ENCODE peak calls at places on chromosomes 3 and 15, in five cellular contexts. H, O, R, Y and D are unnamed samples.

GRCh38 chr15:86852741-86853140 is 773.1 kb downstream of the AGBL1 start:
- DNase-seq in Y (no peak), H (no peak), O (peak), R (no peak), D (no peak)

GRCh38 chr3:154225536-154225935 is 98.8 kb downstream of the DHX36 start:
- DNase-seq in Y (no peak), H (no peak), R (no peak), O (no peak), D (no peak)

GRCh38 chr3:81291586-81291985 is 469.9 kb downstream of the GBE1 start:
- DNase-seq in Y (no peak), O (no peak), R (no peak), H (no peak), D (no peak)

GRCh38 chr15:70560617-70561328 is 202.6 kb downstream of the UACA start:
- DNase-seq in Y (no peak), O (no peak), R (no peak), H (no peak), D (no peak)

GRCh38 chr3:59483191-59483590 is 433.4 kb upstream of the CFAP20DC start:
- DNase-seq in R (no peak), O (no peak), Y (no peak), H (no peak), D (no peak)

GRCh38 chr3:197736010-197736490 is 654 bp downstream of the RUBCN start:
- DNase-seq in O (peak), Y (peak), H (no peak), R (no peak), D (no peak)

GRCh38 chr3:82163907-82164520 is 402.6 kb upstream of the GBE1 start:
- DNase-seq in O (peak), H (no peak), R (peak), Y (no peak), D (no peak)

GRCh38 chr3:28586325-28586724 is 237.7 kb upstream of the AZI2 start:
- DNase-seq in H (no peak), O (peak), Y (no peak), R (no peak), D (no peak)

GRCh38 chr3:11118181-11118682 is 36.1 kb upstream of the HRH1 start:
- DNase-seq in H (no peak), Y (no peak), O (peak), R (peak), D (no peak)

GRCh38 chr15:72358532-72359180 is 17.2 kb downstream of the HEXA start:
- DNase-seq in Y (no peak), O (peak), H (peak), R (peak), D (peak)

GRCh38 chr3:15934389-15935195 is 136.8 kb upstream of the ANKRD28 start:
- DNase-seq in Y (no peak), H (no peak), O (no peak), R (peak), D (no peak)

GRCh38 chr3:155876037-155876436 is 5.6 kb downstream of the GMPS start:
- DNase-seq in Y (no peak), O (peak), H (no peak), R (no peak), D (no peak)

GRCh38 chr15:77347197-77347596 is 72.7 kb downstream of the PEAK1 start:
- DNase-seq in Y (no peak), R (no peak), O (no peak), H (no peak), D (no peak)

GRCh38 chr15:58771621-58772235 is 626 bp downstream of the MINDY2 start:
- DNase-seq in H (no peak), O (peak), R (no peak), Y (peak), D (no peak)
- TF ChIP-seq CTCF in H (no peak), O (no peak), R (no peak), Y (no peak), D (no peak)

DNA sequence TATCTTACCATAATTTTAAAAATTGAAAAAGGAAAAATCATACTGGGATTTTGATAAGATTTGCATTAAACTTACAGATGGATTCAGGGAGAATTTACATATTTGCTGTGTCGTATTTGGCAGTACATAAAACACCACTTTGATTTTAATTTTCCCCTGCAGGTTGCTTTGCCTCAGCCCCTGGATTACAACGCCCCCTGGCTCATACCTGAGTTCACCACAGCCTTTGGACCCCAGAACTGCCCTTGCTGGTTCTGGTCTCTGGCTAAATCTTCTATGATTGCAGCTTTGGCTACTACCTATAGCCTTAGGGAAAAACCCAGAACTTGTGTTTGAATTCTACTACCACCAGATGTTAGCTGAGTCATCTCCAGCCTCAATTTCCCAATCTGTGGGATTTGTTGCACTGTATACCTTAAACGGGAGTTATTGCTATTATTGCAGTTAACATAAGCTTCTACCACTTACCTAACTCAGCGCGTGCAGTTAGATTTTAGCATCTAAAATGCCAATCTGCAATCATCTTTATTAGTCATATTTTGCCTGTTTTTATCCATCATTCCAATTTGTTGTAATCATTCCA is 315.7 kb upstream of the GADL1 start:
- DNase-seq in H (no peak), O (peak), Y (no peak), R (no peak), D (no peak)
- TF ChIP-seq CTCF in H (no peak), O (no peak), Y (no peak), R (peak), D (peak)

DNA sequence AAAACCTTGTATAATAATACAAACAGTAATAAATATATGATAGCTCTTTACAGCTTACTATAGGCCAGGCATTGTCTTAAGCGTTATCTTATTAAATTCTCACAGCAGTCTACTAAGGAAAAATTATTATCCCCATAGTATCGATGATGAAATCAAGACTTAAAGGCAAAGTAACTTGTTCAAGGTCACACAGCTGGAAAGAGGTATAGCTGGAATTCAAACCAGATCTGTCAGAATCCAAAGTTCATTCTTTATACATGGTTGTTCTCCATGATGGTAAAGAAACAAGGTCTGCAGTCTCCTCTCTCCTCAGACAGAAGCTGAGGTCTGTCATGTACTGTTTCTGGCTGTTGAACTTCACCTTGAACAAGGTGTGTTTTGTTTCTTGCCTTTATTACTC is 15.4 kb upstream of the SLC22A13 start:
- DNase-seq in Y (no peak), R (no peak), O (no peak), H (no peak), D (no peak)
- TF ChIP-seq CTCF in Y (no peak), R (no peak), O (no peak), H (no peak), D (no peak)

DNA sequence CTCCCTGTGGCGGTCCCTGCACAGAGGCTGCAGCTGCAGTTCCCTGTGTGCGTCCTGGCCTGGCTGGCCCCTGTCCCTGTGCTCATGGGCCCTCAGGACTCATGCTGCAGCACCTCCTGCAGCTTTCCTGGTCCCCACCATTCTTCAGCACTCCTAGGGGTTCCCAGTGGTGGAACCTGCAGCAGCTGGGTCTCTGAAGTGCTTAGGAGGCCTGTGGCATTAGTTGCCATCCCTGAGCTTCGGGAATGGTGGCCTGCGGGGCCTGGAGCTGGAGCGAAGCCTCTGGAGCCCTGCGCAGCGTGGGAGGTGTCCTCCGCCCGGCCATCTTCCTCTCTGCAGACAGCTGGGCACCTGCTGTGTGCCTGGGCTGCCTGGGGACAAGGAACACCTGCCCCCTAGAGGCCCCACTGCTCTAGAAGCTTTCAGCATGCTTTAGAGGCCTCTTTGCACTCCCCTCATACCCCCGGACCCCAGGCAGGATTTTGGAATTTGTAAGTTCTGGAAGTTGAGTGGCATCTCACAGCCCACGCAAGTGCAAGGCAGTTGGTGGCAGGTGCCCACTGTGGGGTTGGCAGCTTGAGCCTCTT is 13.1 kb downstream of the PLXNA1 start:
- DNase-seq in R (no peak), H (no peak), Y (no peak), O (no peak), D (no peak)
- TF ChIP-seq CTCF in R (peak), H (no peak), Y (no peak), O (peak), D (peak)

DNA sequence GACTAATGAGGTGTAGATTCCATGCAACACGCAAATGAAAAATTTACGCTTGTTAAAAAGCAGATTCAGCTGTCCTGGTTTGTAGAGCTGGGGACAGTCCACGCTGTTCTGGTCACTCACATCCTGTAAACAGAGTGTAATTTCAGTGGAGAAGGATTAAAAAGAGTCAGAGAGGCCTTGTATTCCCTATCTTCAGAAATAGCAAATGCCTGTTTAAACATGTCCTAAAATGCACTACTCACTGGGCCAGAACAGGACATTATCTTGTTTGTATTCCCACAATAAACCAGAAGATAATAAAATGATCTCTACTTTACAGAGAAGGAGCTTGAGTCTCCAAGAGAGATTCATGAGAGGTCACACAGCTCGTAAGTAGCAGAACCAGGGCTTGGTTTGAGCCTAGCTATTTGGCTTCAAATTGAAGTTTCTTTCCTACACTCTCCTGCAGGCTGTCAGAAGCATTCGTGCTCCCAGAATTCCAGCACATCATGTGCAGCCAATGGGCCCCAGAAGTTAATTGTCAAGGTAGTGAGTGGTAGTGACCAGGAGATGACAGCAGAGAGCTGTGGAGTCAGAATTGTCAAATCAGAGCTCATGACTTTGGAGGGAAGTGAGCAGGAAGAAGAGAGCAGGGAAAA is 242.5 kb downstream of the ATP8B4 start:
- DNase-seq in Y (no peak), O (peak), R (no peak), H (no peak), D (no peak)
- TF ChIP-seq CTCF in Y (no peak), O (peak), R (peak), H (peak), D (peak)

GRCh38 chr15:68018797-68019196 is 35.3 kb upstream of the PIAS1 start:
- DNase-seq in Y (no peak), H (no peak), R (no peak), O (no peak), D (no peak)

GRCh38 chr15:68015244-68015643 is 38.9 kb upstream of the PIAS1 start:
- DNase-seq in O (no peak), R (no peak), Y (no peak), H (no peak), D (no peak)

GRCh38 chr15:68019814-68020525 is 34.1 kb upstream of the PIAS1 start:
- DNase-seq in R (no peak), O (no peak), Y (no peak), H (no peak), D (no peak)

GRCh38 chr15:68014219-68014618 is 39.9 kb upstream of the PIAS1 start:
- DNase-seq in R (no peak), O (no peak), H (no peak), Y (no peak), D (no peak)

DNA sequence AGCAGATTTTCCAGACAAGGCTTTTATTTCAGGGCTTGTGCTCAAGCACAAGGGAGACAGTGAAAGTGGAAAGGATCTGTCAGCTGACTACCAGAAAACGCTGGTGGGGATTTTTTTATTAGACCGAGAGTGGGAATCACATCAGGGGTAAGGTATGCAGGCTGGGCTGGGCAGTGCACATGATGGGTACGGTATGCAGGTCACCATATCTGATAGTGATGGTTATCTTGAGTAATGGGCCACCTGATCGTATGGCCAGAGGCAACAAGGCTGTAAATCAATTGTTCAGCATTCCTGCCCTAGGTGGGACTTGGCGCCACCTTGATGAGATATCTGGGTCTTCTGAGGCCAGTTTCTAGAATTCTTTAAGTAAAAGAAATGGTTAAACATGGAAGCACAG is 36.9 kb upstream of the PIAS1 start:
- DNase-seq in R (no peak), Y (peak), H (no peak), O (no peak), D (no peak)
- TF ChIP-seq CTCF in R (no peak), Y (no peak), H (no peak), O (no peak), D (no peak)

GRCh38 chr15:44029940-44030568 is 165.0 kb downstream of the FRMD5 start:
- DNase-seq in Y (no peak), O (peak), H (no peak), R (peak), D (peak)
- TF ChIP-seq CTCF in Y (no peak), O (no peak), H (no peak), R (no peak), D (peak)

DNA sequence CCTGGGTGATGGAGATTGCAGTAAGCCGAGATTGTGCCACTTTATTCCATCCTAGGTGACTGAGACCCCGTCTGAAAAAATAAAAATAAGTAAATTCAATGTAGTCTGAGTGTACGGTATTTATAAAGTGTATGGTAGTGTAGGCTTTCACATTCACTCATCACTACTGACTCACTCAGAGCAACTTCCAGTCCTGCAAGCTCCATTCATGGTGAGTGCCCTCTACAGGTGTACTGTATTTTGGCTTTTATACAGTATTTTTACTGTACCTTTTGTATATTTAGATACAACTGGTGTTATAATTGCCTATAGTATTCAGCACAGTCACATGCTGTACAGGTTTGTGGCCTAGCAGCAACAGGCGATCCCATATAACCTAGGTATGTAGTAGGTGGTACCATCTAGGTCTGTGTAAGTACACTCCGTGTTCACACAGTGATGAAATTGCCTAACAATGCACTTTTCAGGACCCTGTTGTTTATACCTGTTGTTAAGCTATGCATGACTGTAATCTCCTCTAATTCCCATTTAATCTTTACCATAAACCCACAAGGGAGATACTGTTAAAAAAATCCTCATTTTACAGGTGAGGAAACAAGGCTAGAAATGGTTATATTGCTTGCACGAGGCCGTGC is 19.3 kb downstream of the CACNA1D start:
- DNase-seq in O (peak), H (no peak), Y (peak), R (no peak), D (no peak)
- TF ChIP-seq CTCF in O (peak), H (peak), Y (peak), R (no peak), D (peak)